ENCODE peak calls at places on chromosomes 4 and X, in four cellular contexts. One of them, this sample, is unnamed.

GRCh38 chr4:19262467-19262866 is 989.2 kb upstream of the SLIT2 start:
- DNase-seq in tibial nerve: no peak
- DNase-seq in K562: no peak
- DNase-seq in fibroblast of lung: peak
- DNase-seq in this sample: no peak

GRCh38 chr4:100797356-100797755 is 279.5 kb upstream of the EMCN start:
- DNase-seq in fibroblast of lung: no peak
- DNase-seq in tibial nerve: no peak
- DNase-seq in K562: no peak
- DNase-seq in this sample: no peak

GRCh38 chr4:174928575-174929253 is 10.6 kb downstream of the ADAM29 start:
- DNase-seq in K562: no peak
- DNase-seq in tibial nerve: no peak
- DNase-seq in fibroblast of lung: no peak
- DNase-seq in this sample: no peak

GRCh38 chrX:13579696-13580095 is 10.3 kb downstream of the EGFL6 start:
- DNase-seq in tibial nerve: no peak
- DNase-seq in fibroblast of lung: no peak
- DNase-seq in K562: no peak
- DNase-seq in this sample: no peak

GRCh38 chr4:83771113-83771705 is 235.3 kb downstream of the GPAT3 start:
- DNase-seq in fibroblast of lung: peak
- DNase-seq in K562: peak
- DNase-seq in tibial nerve: no peak
- DNase-seq in this sample: peak

GRCh38 chrX:12580548-12580947 is 210.7 kb upstream of the PRPS2 start:
- DNase-seq in tibial nerve: no peak
- DNase-seq in K562: no peak
- DNase-seq in fibroblast of lung: no peak
- DNase-seq in this sample: no peak

GRCh38 chr4:13985824-13986223 is 358.3 kb upstream of the BOD1L1 start:
- DNase-seq in tibial nerve: no peak
- DNase-seq in fibroblast of lung: peak
- DNase-seq in K562: no peak
- DNase-seq in this sample: no peak

GRCh38 chr4:183838987-183839712 is 66.0 kb upstream of the STOX2 start:
- DNase-seq in fibroblast of lung: peak
- DNase-seq in tibial nerve: no peak
- DNase-seq in K562: no peak
- DNase-seq in this sample: no peak

GRCh38 chr4:85823295-85823694 is 348.3 kb downstream of the ARHGAP24 start:
- DNase-seq in K562: no peak
- DNase-seq in fibroblast of lung: peak
- DNase-seq in tibial nerve: no peak
- DNase-seq in this sample: no peak

GRCh38 chrX:42686296-42686695 is 91.7 kb downstream of the PPP1R2C start:
- DNase-seq in tibial nerve: no peak
- DNase-seq in fibroblast of lung: no peak
- DNase-seq in K562: no peak
- DNase-seq in this sample: no peak

GRCh38 chr4:38976308-38976707 is 55.9 kb downstream of the TMEM156 start:
- DNase-seq in tibial nerve: no peak
- DNase-seq in fibroblast of lung: no peak
- DNase-seq in K562: no peak
- DNase-seq in this sample: no peak

DNA sequence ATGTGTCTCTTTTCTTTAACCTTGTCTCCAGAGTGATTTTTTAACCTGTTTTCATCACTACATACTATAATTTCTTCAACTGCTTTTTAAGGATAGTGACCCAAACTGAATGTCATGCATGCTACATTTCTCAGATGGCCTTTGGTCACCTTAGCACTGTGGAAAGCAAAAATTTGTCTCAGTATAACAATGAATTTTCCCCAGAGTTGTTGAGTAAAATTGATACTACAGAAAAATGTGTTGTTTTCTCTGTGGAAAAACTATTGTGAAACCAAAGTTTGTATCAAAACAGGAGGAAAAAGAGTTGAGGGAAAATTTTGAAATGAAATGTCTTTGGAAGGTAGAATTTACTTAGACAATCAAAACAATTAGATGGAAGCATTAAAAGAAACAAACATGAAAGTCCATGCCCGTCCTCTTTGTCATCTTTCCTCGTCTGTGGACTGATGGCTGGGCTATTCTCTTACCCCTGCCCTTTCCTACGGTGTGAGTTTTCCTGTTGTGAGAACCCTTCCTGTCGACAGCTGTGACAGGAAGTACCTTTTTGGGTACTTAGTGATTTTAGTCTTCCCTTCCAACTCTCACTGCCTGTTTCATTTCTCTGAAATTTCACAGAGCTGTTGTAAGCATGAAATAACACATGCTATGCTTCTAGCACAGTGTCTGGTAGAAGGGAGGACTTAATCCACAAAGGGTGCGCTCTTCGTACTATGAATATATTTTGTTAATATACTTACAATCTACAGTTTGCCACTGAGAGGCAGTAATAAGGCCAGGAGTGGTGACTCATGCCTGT is 50.8 kb downstream of the LRP2BP start:
- DNase-seq in fibroblast of lung: no peak
- DNase-seq in K562: no peak
- DNase-seq in tibial nerve: no peak
- DNase-seq in this sample: no peak
- TF ChIP-seq CTCF in fibroblast of lung: no peak
- TF ChIP-seq CTCF in K562: no peak
- TF ChIP-seq CTCF in tibial nerve: no peak
- TF ChIP-seq CTCF in this sample: no peak

DNA sequence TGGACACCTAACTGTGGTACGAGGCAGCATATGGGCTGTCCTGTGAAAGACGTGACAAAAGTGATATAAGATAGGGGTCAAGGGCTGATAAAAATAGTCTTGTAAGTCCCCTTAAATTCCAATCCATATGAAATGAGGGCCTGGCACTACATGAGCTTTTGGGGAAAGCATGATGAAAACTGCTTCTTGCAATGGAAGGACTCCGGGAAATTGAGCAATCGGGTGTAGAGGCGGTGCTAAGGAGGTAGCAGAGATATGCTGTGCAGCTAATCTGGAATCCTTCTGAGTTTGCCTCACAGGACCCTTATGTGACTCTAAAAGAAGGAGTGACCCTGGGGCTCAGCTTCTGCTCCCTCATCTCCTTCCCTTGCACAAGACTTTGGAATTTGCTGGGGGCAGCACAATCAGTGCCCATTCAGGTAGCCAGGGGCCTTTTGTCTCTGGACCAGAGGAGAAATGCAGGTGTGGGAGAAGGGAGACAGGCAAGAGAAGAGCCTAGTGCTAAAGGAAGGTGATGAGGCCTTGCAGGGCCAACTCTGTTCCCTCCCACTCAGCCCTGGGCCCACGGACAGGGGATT is 12.8 kb downstream of the CLDN2 start:
- DNase-seq in tibial nerve: no peak
- DNase-seq in K562: no peak
- DNase-seq in fibroblast of lung: peak
- DNase-seq in this sample: no peak
- H3K4me3 ChIP-seq in tibial nerve: no peak
- H3K4me3 ChIP-seq in K562: no peak
- H3K4me3 ChIP-seq in fibroblast of lung: no peak
- H3K4me3 ChIP-seq in this sample: no peak

GRCh38 chr4:163693776-163694175 is 199.3 kb downstream of the TMA16 start:
- DNase-seq in K562: no peak
- DNase-seq in fibroblast of lung: peak
- DNase-seq in tibial nerve: no peak
- DNase-seq in this sample: no peak
- TF ChIP-seq CTCF in K562: no peak
- TF ChIP-seq CTCF in fibroblast of lung: no peak
- TF ChIP-seq CTCF in tibial nerve: no peak
- TF ChIP-seq CTCF in this sample: no peak

GRCh38 chr4:169074117-169074516 is 64.1 kb upstream of the CBR4 start:
- DNase-seq in K562: no peak
- DNase-seq in tibial nerve: no peak
- DNase-seq in fibroblast of lung: no peak
- DNase-seq in this sample: no peak

GRCh38 chr4:169068423-169068822 is 58.4 kb upstream of the CBR4 start:
- DNase-seq in fibroblast of lung: no peak
- DNase-seq in tibial nerve: no peak
- DNase-seq in K562: no peak
- DNase-seq in this sample: no peak

GRCh38 chr4:169071781-169072180 is 61.7 kb upstream of the CBR4 start:
- DNase-seq in K562: no peak
- DNase-seq in tibial nerve: no peak
- DNase-seq in fibroblast of lung: no peak
- DNase-seq in this sample: no peak

GRCh38 chr4:169070071-169070894 is 60.2 kb upstream of the CBR4 start:
- DNase-seq in K562: no peak
- DNase-seq in fibroblast of lung: no peak
- DNase-seq in tibial nerve: no peak
- DNase-seq in this sample: peak

GRCh38 chr4:169070895-169071218 is 60.8 kb upstream of the CBR4 start:
- DNase-seq in K562: no peak
- DNase-seq in fibroblast of lung: no peak
- DNase-seq in tibial nerve: no peak
- DNase-seq in this sample: no peak
- H3K4me3 ChIP-seq in K562: no peak
- H3K4me3 ChIP-seq in fibroblast of lung: no peak
- H3K4me3 ChIP-seq in tibial nerve: no peak
- H3K4me3 ChIP-seq in this sample: no peak

GRCh38 chr4:42906906-42907774 is 14.6 kb downstream of the GRXCR1 start:
- DNase-seq in K562: no peak
- DNase-seq in fibroblast of lung: no peak
- DNase-seq in tibial nerve: no peak
- DNase-seq in this sample: no peak
- TF ChIP-seq CTCF in K562: no peak
- TF ChIP-seq CTCF in fibroblast of lung: no peak
- TF ChIP-seq CTCF in tibial nerve: no peak
- TF ChIP-seq CTCF in this sample: no peak

DNA sequence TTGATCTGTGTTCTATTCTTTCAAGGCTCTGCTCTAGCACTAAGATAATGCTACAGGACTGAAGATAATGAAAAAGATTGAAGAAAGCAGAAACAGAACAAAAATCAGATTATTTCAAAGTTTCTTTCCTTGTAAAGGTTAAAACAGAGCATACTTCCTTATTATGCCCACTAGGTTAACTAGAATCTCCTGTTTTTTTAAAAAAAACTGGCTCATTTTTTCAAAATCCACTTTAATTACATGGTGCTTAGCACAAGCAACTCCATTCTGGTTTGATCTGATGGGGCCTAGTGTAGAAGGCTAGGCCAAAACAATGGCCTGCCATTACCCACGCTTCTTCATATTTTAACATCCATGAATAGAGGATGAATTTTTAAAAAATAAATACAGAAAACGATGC is 1.2 kb upstream of the UBA6 start:
- DNase-seq in fibroblast of lung: no peak
- DNase-seq in tibial nerve: no peak
- DNase-seq in K562: no peak
- DNase-seq in this sample: no peak
- H3K4me3 ChIP-seq in fibroblast of lung: peak
- H3K4me3 ChIP-seq in tibial nerve: peak
- H3K4me3 ChIP-seq in K562: peak
- H3K4me3 ChIP-seq in this sample: peak

GRCh38 chr4:81060587-81061339 is 30.3 kb downstream of the BMP3 start:
- DNase-seq in fibroblast of lung: no peak
- DNase-seq in K562: no peak
- DNase-seq in tibial nerve: no peak
- DNase-seq in this sample: no peak
- TF ChIP-seq CTCF in fibroblast of lung: no peak
- TF ChIP-seq CTCF in K562: no peak
- TF ChIP-seq CTCF in tibial nerve: no peak
- TF ChIP-seq CTCF in this sample: no peak

This sample was measured in AG04449.